ENCODE peak calls at places on chromosomes 6 and 20, in nine cellular contexts. B is activated T-cell treated with anti-CD3 and anti-CD28 coated beads for 1 hour; R is GM13976; Y is OCI-LY7; W is DMS79; J is AML-193; K is AG04450; Z is stimulated activated CD4-positive, alpha-beta T cell treated with anti-CD3 and anti-CD28 coated beads, Interleukin-1b, Interleukin-23, amount 100 ng/mL, for 1 hour; H is NCI-H2081. C is an unnamed sample.

GRCh38 chr6:158142789-158143188 is 25.3 kb downstream of the SERAC1 start:
- DNase-seq in H (no peak), W (no peak), K (peak), J (no peak), Y (no peak), R (no peak), B (no peak), Z (no peak), C (no peak)

GRCh38 chr20:43977252-43977651 is 62.6 kb downstream of the TOX2 start:
- DNase-seq in J (no peak), B (no peak), H (no peak), R (no peak), Z (no peak), Y (no peak), W (no peak), K (no peak), C (no peak)

GRCh38 chr6:150297327-150298028 is 71.3 kb upstream of the IYD start:
- DNase-seq in W (no peak), B (no peak), H (no peak), Z (no peak), Y (no peak), K (no peak), R (no peak), J (no peak), C (no peak)

GRCh38 chr20:4324611-4325238 is 309.4 kb upstream of the RNF24 start:
- DNase-seq in H (no peak), J (no peak), B (no peak), W (no peak), Z (no peak), R (no peak), Y (no peak), K (no peak), C (no peak)

GRCh38 chr6:6893701-6894100 is 214.1 kb upstream of the RREB1 start:
- DNase-seq in K (no peak), R (no peak), Z (no peak), J (no peak), B (no peak), Y (no peak), H (no peak), W (no peak), C (no peak)

GRCh38 chr6:11231564-11232176 is 798 bp downstream of the NEDD9 start:
- DNase-seq in K (no peak), Y (no peak), R (no peak), H (no peak), J (no peak), Z (no peak), W (no peak), B (no peak), C (no peak)

GRCh38 chr6:108945686-108946158 is 97.5 kb downstream of the ARMC2 start:
- DNase-seq in Y (no peak), J (no peak), H (no peak), B (no peak), R (no peak), W (no peak), Z (no peak), K (no peak), C (no peak)

GRCh38 chr6:166825553-166826145 is 130.7 kb downstream of the RNASET2 start:
- DNase-seq in J (no peak), W (no peak), K (no peak), Y (no peak), B (no peak), Z (no peak), R (no peak), H (no peak), C (no peak)

GRCh38 chr6:35583893-35584688 is 71.4 kb upstream of the TULP1 start:
- DNase-seq in J (peak), K (peak), R (peak), W (peak), H (peak), Y (peak), Z (peak), B (peak), C (no peak)